ENCODE peak calls at places on chromosome 2, in four cellular contexts. K, B, H and W are unnamed samples.

GRCh38 chr2:82675186-82675585 is 1783.9 kb downstream of the SUCLG1 start:
- DNase-seq in B (no peak), K (no peak), H (no peak), W (no peak)

GRCh38 chr2:20671036-20671735 is 4.2 kb downstream of the GDF7 start:
- DNase-seq in H (peak; percentile 24), B (no peak), K (peak; percentile 54), W (no peak)

GRCh38 chr2:159897720-159898119 is 99.7 kb upstream of the CD302 start:
- DNase-seq in K (no peak), B (no peak), H (no peak), W (no peak)

GRCh38 chr2:220143336-220143735 is 515.9 kb downstream of the SLC4A3 start:
- DNase-seq in B (no peak), H (no peak), K (no peak), W (no peak)

GRCh38 chr2:50995610-50996009 is 36.3 kb downstream of the NRXN1 start:
- DNase-seq in H (no peak), B (no peak), K (no peak), W (no peak)

GRCh38 chr2:158936978-158937377 is 31.5 kb upstream of the TANC1 start:
- DNase-seq in B (peak; percentile 42), H (no peak), K (no peak), W (no peak)

GRCh38 chr2:10196275-10196892 is 73.8 kb downstream of the RRM2 start:
- DNase-seq in K (no peak), B (no peak), H (no peak), W (no peak)

GRCh38 chr2:58919316-58919715 is 678.2 kb upstream of the FANCL start:
- DNase-seq in B (no peak), K (no peak), H (no peak), W (no peak)

GRCh38 chr2:40844353-40845277 is 392.7 kb upstream of the SLC8A1 start:
- DNase-seq in H (no peak), K (peak; percentile 82), B (no peak), W (no peak)

DNA sequence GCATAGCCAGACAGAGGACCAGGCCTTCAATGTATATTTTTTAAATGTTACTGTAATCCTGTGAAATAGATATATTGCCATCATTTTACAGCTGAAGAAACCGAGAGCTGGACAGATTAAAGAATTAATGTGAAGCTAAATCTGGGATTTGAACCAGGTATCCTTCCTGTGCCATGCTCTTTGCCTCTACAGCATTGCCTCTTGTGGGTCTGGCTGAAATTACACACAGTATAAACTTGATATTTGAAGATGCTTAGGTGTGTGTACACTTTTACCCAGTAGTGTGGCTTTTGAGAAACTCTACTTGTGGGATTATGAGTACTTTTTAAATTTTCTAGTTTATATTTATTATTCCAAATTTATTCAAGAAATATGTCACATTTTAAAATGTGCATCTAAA is 264.5 kb downstream of the CNTNAP5 start:
- DNase-seq in H (no peak), K (no peak), B (no peak), W (no peak)
- TF ChIP-seq CTCF in H (no peak), K (no peak), B (no peak), W (no peak)

DNA sequence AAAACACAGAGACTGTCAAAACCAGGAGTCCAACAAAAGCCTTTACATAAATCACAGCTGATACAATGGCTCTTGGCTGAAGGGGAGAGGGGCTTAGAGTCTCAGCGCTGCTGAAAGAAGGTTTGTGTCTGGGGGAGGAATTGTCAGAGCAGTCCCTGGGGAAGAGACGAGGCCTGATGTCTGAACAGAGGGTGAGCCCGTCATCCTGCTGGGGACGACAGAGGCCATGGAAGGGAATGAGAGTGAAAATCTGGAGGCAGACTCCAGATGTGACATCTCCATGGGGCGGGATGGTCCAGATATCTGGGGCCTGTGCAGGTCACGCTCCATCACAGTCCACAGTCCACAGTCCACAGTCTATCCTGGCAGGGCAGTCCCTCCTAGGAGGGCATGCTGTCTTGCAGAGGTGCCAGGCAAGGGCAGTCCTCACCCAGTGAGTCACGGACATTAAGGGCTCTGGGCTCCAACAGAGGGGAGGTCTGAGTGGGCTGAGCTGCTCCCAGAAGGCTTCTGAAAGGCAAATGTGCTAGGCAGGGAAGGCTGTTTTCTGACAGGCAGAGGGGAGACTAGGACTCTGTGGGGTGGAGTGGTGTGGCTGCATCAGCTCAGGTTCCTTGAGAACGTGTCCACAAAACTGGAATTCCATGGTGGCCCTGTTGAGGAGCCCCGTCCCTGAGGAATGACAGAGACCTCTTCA is 283.3 kb downstream of the MYCN start:
- DNase-seq in H (no peak), K (no peak), B (no peak), W (peak; percentile 53)
- TF ChIP-seq CTCF in H (no peak), K (peak; percentile 30), B (no peak), W (no peak)

GRCh38 chr2:42775186-42775585 is 11.3 kb upstream of the OXER1 start:
- DNase-seq in B (no peak), H (no peak), K (no peak), W (no peak)

GRCh38 chr2:42775812-42776211 is 11.9 kb upstream of the OXER1 start:
- DNase-seq in H (no peak), K (no peak), B (no peak), W (no peak)

GRCh38 chr2:42783511-42783910 is 8.9 kb downstream of the HAAO start:
- DNase-seq in H (no peak), B (no peak), K (no peak), W (no peak)

GRCh38 chr2:42781204-42781603 is 11.2 kb downstream of the HAAO start:
- DNase-seq in H (no peak), B (no peak), K (no peak), W (no peak)

GRCh38 chr2:42777883-42778805 is 14.2 kb upstream of the OXER1 start:
- DNase-seq in B (no peak), H (no peak), K (peak; percentile 46), W (no peak)
- TF ChIP-seq CTCF in B (no peak), H (no peak), K (no peak), W (no peak)

GRCh38 chr2:107197601-107198000 is 311.6 kb upstream of the ST6GAL2 start:
- DNase-seq in K (no peak), B (no peak), H (no peak), W (no peak)
- TF ChIP-seq CTCF in K (peak; percentile 37), B (no peak), H (no peak), W (no peak)

GRCh38 chr2:127108090-127108523 is 1.2 kb upstream of the BIN1 start:
- DNase-seq in B (peak; percentile 24), K (no peak), H (peak; percentile 13), W (no peak)

GRCh38 chr2:127105656-127106456 is 1.1 kb downstream of the BIN1 start:
- DNase-seq in B (peak; percentile 33), H (no peak), K (peak; percentile 77), W (peak; percentile 48)

GRCh38 chr2:127106457-127106997 is 427 bp downstream of the BIN1 start:
- DNase-seq in B (peak; percentile 31), H (no peak), K (peak; percentile 64), W (peak; percentile 36)

GRCh38 chr2:127107622-127107999 is 657 bp upstream of the BIN1 start:
- DNase-seq in H (peak; percentile 32), K (peak; percentile 63), B (no peak), W (no peak)

GRCh38 chr2:127106998-127107621 is at the start of gene BIN1:
- DNase-seq in H (peak; percentile 65), K (peak; percentile 90), B (peak; percentile 86), W (peak; percentile 80)
- TF ChIP-seq CTCF in H (no peak), K (no peak), B (no peak), W (no peak)

GRCh38 chr2:170991398-170992185 is 62.5 kb downstream of the GORASP2 start:
- DNase-seq in K (peak; percentile 28), B (no peak), H (no peak), W (no peak)
- TF ChIP-seq CTCF in K (peak; percentile 62), B (no peak), H (no peak), W (no peak)

DNA sequence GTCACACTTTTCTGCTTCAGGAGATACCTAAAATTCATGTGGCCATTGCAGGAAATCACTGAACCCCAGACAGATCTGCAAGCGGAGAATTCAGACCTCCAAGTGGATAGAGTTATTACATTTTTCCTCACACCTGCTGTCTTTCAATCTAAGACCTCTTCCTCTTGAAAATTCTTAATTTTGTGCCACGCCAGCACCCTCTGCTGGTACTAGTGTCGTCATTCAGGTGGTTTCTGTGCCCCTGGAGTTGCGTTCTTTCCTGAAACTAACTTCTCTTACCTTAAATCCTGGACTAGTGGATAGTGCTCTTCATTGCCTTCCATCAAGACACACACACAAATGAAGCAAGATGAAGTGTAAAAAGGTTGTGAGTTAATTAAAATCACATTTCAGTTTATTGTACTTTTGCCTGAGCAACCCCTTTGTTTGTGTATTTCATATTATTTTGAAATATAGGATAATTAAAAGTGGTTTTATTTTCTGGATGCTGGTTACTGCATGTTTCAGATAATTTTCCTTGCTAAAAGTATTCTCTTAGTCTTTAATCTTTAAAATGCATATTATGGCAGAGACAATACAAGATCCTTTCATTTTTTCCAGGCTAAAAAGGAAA is 1.6 kb upstream of the DNER start:
- DNase-seq in B (no peak), K (peak; percentile 83), H (no peak), W (peak; percentile 21)
- TF ChIP-seq CTCF in B (no peak), K (peak; percentile 86), H (peak; percentile 53), W (peak; percentile 69)